ENCODE peak calls at places on chromosomes 4 and X, in five cellular contexts. V, U, C, F and G are unnamed samples.

GRCh38 chr4:62193726-62194125 is 993.6 kb downstream of the ADGRL3 start:
- DNase-seq in U (no peak), V (no peak), C (no peak), F (no peak), G (no peak)

GRCh38 chr4:187827631-187828030 is 167.9 kb upstream of the ZFP42 start:
- DNase-seq in V (peak; percentile 8), C (no peak), F (no peak), U (no peak), G (no peak)

GRCh38 chrX:153474718-153475117 is 4.3 kb upstream of the HAUS7 start:
- DNase-seq in V (peak; percentile 59), U (peak; percentile 40), F (peak; percentile 51), C (no peak), G (no peak)

GRCh38 chrX:42246814-42247213 is 323.5 kb upstream of the CASK start:
- DNase-seq in F (no peak), V (peak; percentile 8), C (no peak), U (no peak), G (no peak)

GRCh38 chr4:1597021-1597931 is 86.8 kb downstream of the FAM53A start:
- DNase-seq in C (no peak), V (no peak), U (no peak), F (no peak), G (no peak)

GRCh38 chr4:15963001-15963451 is at the start of gene FGFBP2:
- DNase-seq in C (no peak), F (peak; percentile 73), V (peak; percentile 52), U (peak; percentile 68), G (peak; percentile 48)

GRCh38 chrX:1466232-1466661 is 13.5 kb upstream of the ASMTL start:
- DNase-seq in V (no peak), U (peak; percentile 10), C (no peak), F (no peak), G (peak; percentile 40)

GRCh38 chrX:10017866-10018265 is 50.7 kb downstream of the CLDN34 start:
- DNase-seq in U (no peak), F (no peak), V (peak; percentile 83), C (peak; percentile 64), G (no peak)

GRCh38 chrX:2423293-2423692 is 77.5 kb downstream of the DHRSX start:
- DNase-seq in V (peak; percentile 79), C (peak; percentile 4), F (no peak), U (no peak), G (no peak)

GRCh38 chr4:1052231-1052671 is 40.8 kb downstream of the FGFRL1 start:
- DNase-seq in F (no peak), U (no peak), V (no peak), C (no peak), G (no peak)

GRCh38 chrX:8245411-8245810 is 74.3 kb upstream of the VCX2 start:
- DNase-seq in C (no peak), F (peak; percentile 10), U (no peak), V (no peak), G (no peak)

GRCh38 chr4:24991015-24991414 is 39.7 kb downstream of the LGI2 start:
- DNase-seq in U (no peak), F (no peak), C (no peak), V (peak; percentile 77), G (no peak)

GRCh38 chr4:15717647-15718416 is 15.0 kb downstream of the BST1 start:
- DNase-seq in F (no peak), V (no peak), C (no peak), U (no peak), G (no peak)

GRCh38 chrX:96182366-96182765 is 502.3 kb upstream of the DIAPH2 start:
- DNase-seq in V (peak; percentile 60), U (no peak), C (no peak), F (peak; percentile 44), G (no peak)

GRCh38 chr4:139768913-139769312 is 103.3 kb downstream of the MGST2 start:
- DNase-seq in V (peak; percentile 32), C (no peak), F (no peak), U (no peak), G (no peak)

GRCh38 chr4:162497564-162498167 is 333.9 kb upstream of the FSTL5 start:
- DNase-seq in C (no peak), V (peak; percentile 66), F (no peak), U (no peak), G (no peak)

GRCh38 chr4:8393593-8394038 is 46.9 kb downstream of the ACOX3 start:
- DNase-seq in C (peak; percentile 96), U (no peak), V (peak; percentile 97), F (no peak), G (no peak)

GRCh38 chr4:167176723-167177367 is 57.4 kb downstream of the SPOCK3 start:
- DNase-seq in V (no peak), U (no peak), C (no peak), F (no peak), G (no peak)

GRCh38 chr4:153538408-153539057 is 72.4 kb downstream of the TMEM131L start:
- DNase-seq in C (no peak), F (no peak), U (no peak), V (peak; percentile 39), G (no peak)

GRCh38 chr4:158172196-158172557 is 648 bp downstream of the GASK1B start:
- DNase-seq in V (peak; percentile 77), F (no peak), C (no peak), U (no peak), G (no peak)

GRCh38 chrX:50736651-50737050 is 77.3 kb downstream of the SHROOM4 start:
- DNase-seq in F (no peak), V (no peak), U (no peak), C (no peak), G (no peak)

GRCh38 chrX:103329991-103330390 is at the start of gene TCEAL7:
- DNase-seq in V (peak; percentile 33), C (no peak), U (no peak), F (peak; percentile 10), G (no peak)

GRCh38 chr4:47490550-47490949 is 5.5 kb downstream of the ATP10D start:
- DNase-seq in V (peak; percentile 71), F (no peak), C (no peak), U (no peak), G (no peak)

GRCh38 chr4:22500831-22501714 is 14.8 kb downstream of the ADGRA3 start:
- DNase-seq in F (no peak), U (no peak), V (peak; percentile 83), C (no peak), G (no peak)

GRCh38 chr4:151437505-151437904 is 28.5 kb downstream of the FHIP1A start:
- DNase-seq in V (no peak), U (no peak), F (no peak), C (no peak), G (no peak)

GRCh38 chr4:109786846-109787245 is 15.0 kb downstream of the CFI start:
- DNase-seq in V (no peak), C (no peak), U (no peak), F (no peak), G (no peak)

DNA sequence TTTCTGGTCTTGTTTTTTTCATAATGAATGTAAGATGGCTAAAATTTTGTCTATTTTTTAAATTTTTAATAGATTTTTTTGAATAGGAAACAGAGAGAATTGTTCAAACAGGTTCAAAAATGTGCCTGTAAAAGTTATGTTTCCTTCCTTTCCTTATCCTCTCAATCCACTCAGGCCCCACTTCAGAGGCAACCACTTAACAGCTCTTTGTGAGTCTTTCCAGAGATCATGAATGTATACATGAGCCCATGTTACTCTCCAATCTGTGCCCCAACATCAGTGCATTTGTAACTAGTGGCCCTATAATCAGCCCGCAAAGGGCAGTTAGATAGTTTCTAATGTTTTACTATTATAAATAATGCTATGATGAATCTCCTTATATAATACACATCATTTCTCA is 14.0 kb downstream of the CFI start:
- DNase-seq in F (no peak), V (no peak), U (no peak), C (no peak), G (no peak)
- TF ChIP-seq CTCF in F (no peak), V (no peak), U (no peak), C (no peak), G (no peak)

GRCh38 chr4:176342384-176342783 is 22.6 kb downstream of the SPCS3 start:
- DNase-seq in U (no peak), V (no peak), F (no peak), C (no peak), G (no peak)
- TF ChIP-seq CTCF in U (no peak), V (no peak), F (no peak), C (no peak), G (no peak)

GRCh38 chrX:122777766-122778165 is 406.3 kb upstream of the GRIA3 start:
- DNase-seq in F (no peak), C (no peak), U (no peak), V (peak; percentile 4), G (no peak)
- TF ChIP-seq CTCF in F (no peak), C (no peak), U (no peak), V (no peak), G (no peak)

GRCh38 chrX:40169193-40170086 is 71.7 kb upstream of the BCOR start:
- DNase-seq in U (peak; percentile 81), V (peak; percentile 38), F (peak; percentile 80), C (no peak), G (peak; percentile 84)
- TF ChIP-seq CTCF in U (peak; percentile 22), V (peak; percentile 8), F (no peak), C (peak; percentile 49), G (peak; percentile 49)

GRCh38 chrX:19886375-19886774 is 1.0 kb downstream of the SH3KBP1 start:
- DNase-seq in F (no peak), V (no peak), U (no peak), C (no peak), G (no peak)

GRCh38 chrX:19885732-19886131 is 1.7 kb downstream of the SH3KBP1 start:
- DNase-seq in C (no peak), V (no peak), U (no peak), F (no peak), G (no peak)

GRCh38 chrX:19881559-19881958 is 5.8 kb downstream of the SH3KBP1 start:
- DNase-seq in U (no peak), V (no peak), F (no peak), C (no peak), G (no peak)

GRCh38 chrX:19882066-19882775 is 5.2 kb downstream of the SH3KBP1 start:
- DNase-seq in V (no peak), C (no peak), U (no peak), F (no peak), G (no peak)

GRCh38 chrX:19883878-19884277 is 3.5 kb downstream of the SH3KBP1 start:
- DNase-seq in F (no peak), U (peak; percentile 34), C (no peak), V (no peak), G (no peak)
- TF ChIP-seq CTCF in F (no peak), U (no peak), C (no peak), V (no peak), G (no peak)

GRCh38 chrX:54246866-54247265 is 63.8 kb upstream of the FAM120C start:
- DNase-seq in C (no peak), V (peak; percentile 15), F (no peak), U (no peak), G (no peak)

GRCh38 chrX:54248309-54248708 is 65.3 kb upstream of the FAM120C start:
- DNase-seq in V (peak; percentile 48), U (no peak), C (no peak), F (no peak), G (no peak)
- TF ChIP-seq CTCF in V (peak; percentile 25), U (peak; percentile 21), C (peak; percentile 32), F (no peak), G (no peak)